ENCODE peak calls at places on chromosomes 12 and 14, in ten cellular contexts. F is mammary epithelial cell, S is MM.1S, Z is AG09309, G is GM23338, J is AG04449, T is heart left ventricle, D is fibroblast of lung, V is bronchial epithelial cell, N is HCT116. R is an unnamed sample.

GRCh38 chr12:93125126-93125525 is 196.0 kb upstream of the EEA1 start:
- DNase-seq in G (no peak), V (no peak), D (no peak), Z (no peak), S (peak; percentile 60), N (no peak), F (no peak), J (no peak), T (no peak), R (no peak)

GRCh38 chr12:8011331-8011730 is 21.2 kb upstream of the FOXJ2 start:
- DNase-seq in Z (no peak), J (no peak), F (peak; percentile 56), G (no peak), S (no peak), V (peak; percentile 83), N (no peak), D (no peak), T (no peak), R (no peak)

GRCh38 chr14:39491134-39491541 is 58.9 kb upstream of the FBXO33 start:
- DNase-seq in D (peak; percentile 53), V (peak; percentile 28), Z (peak; percentile 5), F (no peak), G (peak; percentile 75), T (no peak), S (peak; percentile 7), N (peak; percentile 22), J (no peak), R (peak; percentile 36)

GRCh38 chr14:90624732-90625444 is 191.3 kb downstream of the TTC7B start:
- DNase-seq in V (peak; percentile 61), Z (no peak), F (no peak), N (no peak), G (peak; percentile 60), S (no peak), J (no peak), T (no peak), D (peak; percentile 40), R (no peak)

GRCh38 chr12:53995311-53996187 is 4.4 kb upstream of the HOXC9 start:
- DNase-seq in N (no peak), G (peak; percentile 88), J (no peak), D (no peak), T (no peak), V (no peak), Z (no peak), F (peak; percentile 62), S (no peak), R (no peak)

GRCh38 chr12:98559666-98560065 is 33.8 kb upstream of the SLC25A3 start:
- DNase-seq in Z (no peak), N (no peak), S (no peak), J (no peak), V (no peak), D (no peak), T (no peak), G (no peak), F (no peak), R (no peak)

GRCh38 chr14:61260939-61261776 is 20.0 kb downstream of the TMEM30B start:
- DNase-seq in N (peak; percentile 65), S (no peak), G (no peak), T (no peak), F (peak; percentile 16), V (peak; percentile 73), J (no peak), Z (peak; percentile 78), D (peak; percentile 85), R (no peak)

GRCh38 chr12:6691473-6691872 is 2.3 kb upstream of the ZNF384 start:
- DNase-seq in D (no peak), N (no peak), Z (peak; percentile 48), T (no peak), V (no peak), G (peak; percentile 6), F (no peak), J (peak; percentile 63), S (no peak), R (no peak)

GRCh38 chr12:6074979-6075585 is 49.4 kb downstream of the VWF start:
- DNase-seq in S (peak; percentile 20), F (no peak), Z (no peak), N (no peak), G (peak; percentile 52), J (no peak), T (peak; percentile 56), D (no peak), V (no peak), R (no peak)

GRCh38 chr12:15590180-15590826 is 198.9 kb downstream of the EPS8 start:
- DNase-seq in S (peak; percentile 60), G (peak; percentile 85), F (peak; percentile 73), V (peak; percentile 65), J (no peak), T (peak; percentile 34), D (peak; percentile 81), N (peak; percentile 60), Z (peak; percentile 37), R (peak; percentile 79)

DNA sequence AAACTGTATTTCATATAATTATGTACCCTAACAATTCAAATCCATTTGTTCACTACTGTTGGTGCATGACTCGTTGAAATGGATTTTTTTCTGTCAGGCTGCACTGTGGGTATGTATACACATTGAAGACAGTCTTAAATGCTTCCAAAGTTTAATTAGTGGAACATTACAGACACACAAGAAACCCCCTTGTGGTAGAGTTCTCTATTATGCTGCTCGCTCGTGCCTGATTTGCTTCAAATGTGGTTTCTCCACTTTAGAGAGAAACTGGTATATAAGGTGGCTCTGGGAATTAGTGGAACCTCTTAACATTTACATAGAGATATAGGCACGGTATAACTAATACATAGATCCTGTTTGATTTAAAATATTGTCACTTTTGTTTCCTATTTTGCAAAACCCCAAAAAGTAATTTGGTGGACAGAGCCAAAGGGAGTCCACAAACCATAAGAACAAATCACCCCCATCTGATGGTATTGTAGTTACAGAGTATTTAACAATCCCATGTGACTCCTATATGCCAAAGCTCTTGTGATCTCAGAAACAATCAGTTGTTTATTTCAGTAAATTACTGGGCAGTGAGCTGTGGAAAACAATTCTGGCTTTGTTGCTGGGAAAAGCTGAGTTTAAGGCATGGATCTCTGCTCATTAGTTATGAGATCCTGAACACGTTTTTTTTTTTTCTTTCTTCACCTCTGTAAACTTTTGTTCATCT is 159.5 kb downstream of the BRMS1L start:
- DNase-seq in F (no peak), N (peak; percentile 15), V (no peak), J (no peak), G (peak; percentile 38), S (no peak), Z (no peak), T (no peak), D (peak; percentile 6), R (peak; percentile 37)
- TF ChIP-seq CTCF in F (no peak), N (peak; percentile 58), V (no peak), J (no peak), G (peak; percentile 57), S (no peak), Z (no peak), T (no peak), D (no peak), R (no peak)

GRCh38 chr14:73710737-73711136 is 3.4 kb downstream of the PNMA1 start:
- DNase-seq in Z (no peak), T (no peak), S (no peak), J (no peak), D (no peak), N (no peak), F (no peak), G (no peak), V (no peak), R (no peak)

GRCh38 chr14:73713206-73713803 is 879 bp downstream of the PNMA1 start:
- DNase-seq in N (no peak), S (no peak), J (no peak), G (no peak), T (peak; percentile 25), Z (no peak), D (no peak), F (no peak), V (no peak), R (no peak)

GRCh38 chr14:73713804-73714655 is at the start of gene PNMA1:
- DNase-seq in T (peak; percentile 92), N (no peak), Z (no peak), D (peak; percentile 76), F (peak; percentile 71), S (peak; percentile 63), G (peak; percentile 93), V (peak; percentile 45), J (no peak), R (peak; percentile 91)

GRCh38 chr14:73712540-73713141 is 1.5 kb downstream of the PNMA1 start:
- DNase-seq in N (no peak), D (no peak), Z (no peak), T (peak; percentile 22), J (no peak), V (no peak), G (peak; percentile 61), S (no peak), F (peak; percentile 22), R (peak; percentile 67)

GRCh38 chr14:73712071-73712506 is 2.1 kb downstream of the PNMA1 start:
- DNase-seq in Z (no peak), J (no peak), V (no peak), G (no peak), T (no peak), D (no peak), N (no peak), S (no peak), F (no peak), R (no peak)
- H3K4me3 ChIP-seq in Z (peak overlapping the region; percentile 77), J (peak overlapping the region; percentile 80), V (peak overlapping the region; percentile 83), G (peak overlapping the region; percentile 97), T (peak overlapping the region; percentile 90), D (peak overlapping the region; percentile 69), N (no peak overlapping the region), S (no peak overlapping the region), F (peak overlapping the region; percentile 79), R (peak overlapping the region; percentile 62)

DNA sequence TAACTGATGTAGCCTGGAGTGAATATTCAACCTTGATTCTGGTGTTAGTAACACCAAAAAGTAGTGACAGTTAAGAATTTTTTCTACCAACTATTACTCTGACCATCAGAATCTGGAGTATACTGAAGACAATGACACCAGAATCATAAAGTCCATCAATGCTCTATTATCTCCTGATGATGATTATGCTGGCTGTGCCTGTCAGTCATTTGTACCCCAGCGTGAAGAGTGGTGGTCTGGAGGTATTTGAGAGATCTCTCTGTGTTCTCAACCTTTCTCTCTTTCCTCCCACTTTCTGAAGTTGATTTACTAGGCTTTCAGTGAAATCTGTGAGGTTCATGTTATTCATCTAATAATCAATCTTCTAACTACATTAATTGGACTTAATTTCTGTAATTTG is 615.4 kb downstream of the SLC16A7 start:
- DNase-seq in Z (no peak), V (no peak), T (no peak), F (no peak), G (no peak), J (no peak), D (no peak), S (no peak), N (no peak), R (no peak)
- TF ChIP-seq CTCF in Z (no peak), V (no peak), T (no peak), F (no peak), G (no peak), J (no peak), D (no peak), S (no peak), N (no peak), R (no peak)

DNA sequence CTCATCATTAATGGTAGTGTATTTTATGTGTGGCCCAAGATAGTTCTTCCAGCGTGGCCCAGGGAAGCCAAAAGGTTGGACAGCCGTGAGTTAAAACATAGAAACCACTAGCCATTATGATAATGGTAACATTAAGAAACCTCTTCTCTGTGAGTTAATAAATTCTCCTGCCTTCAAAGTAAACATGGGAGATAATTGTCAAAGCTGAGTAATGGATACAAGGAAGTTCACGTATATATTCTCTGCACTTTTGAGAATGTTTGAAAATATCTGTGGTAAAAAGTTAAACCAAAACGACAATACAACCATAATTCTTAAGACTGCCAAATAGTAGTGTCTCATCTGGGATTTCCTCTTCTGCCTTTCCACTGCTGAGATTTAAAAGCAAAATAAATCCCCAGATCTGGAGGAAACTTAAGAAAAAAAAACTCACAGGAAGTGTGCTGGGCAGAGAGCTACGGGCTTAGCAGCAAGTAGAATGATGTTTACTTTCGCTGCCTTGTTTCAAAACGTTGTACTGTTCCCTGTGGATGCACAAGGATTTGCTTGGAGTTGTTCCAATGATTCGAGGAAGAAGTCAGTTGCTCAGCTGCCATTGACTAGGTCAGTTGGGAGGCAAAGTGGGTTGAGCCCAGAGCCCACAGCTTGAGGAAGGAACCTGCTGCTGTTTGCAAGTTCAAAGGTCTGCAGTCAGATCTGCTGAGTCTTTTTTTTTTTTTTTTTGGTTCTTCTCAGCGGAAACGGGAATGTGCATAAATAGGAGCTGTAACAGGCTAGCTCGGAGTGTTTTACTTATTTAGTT is 1.7 kb downstream of the TPCN1 start:
- DNase-seq in N (no peak), F (peak; percentile 15), G (peak; percentile 40), S (no peak), J (no peak), D (peak; percentile 96), Z (peak; percentile 64), T (peak; percentile 72), V (peak; percentile 78), R (peak; percentile 54)
- H3K4me3 ChIP-seq in N (peak overlapping the region; percentile 64), F (peak overlapping the region; percentile 85), G (peak overlapping the region; percentile 59), S (peak overlapping the region; percentile 75), J (peak overlapping the region; percentile 91), D (peak overlapping the region; percentile 29), Z (peak overlapping the region; percentile 72), T (peak overlapping the region; percentile 76), V (no peak overlapping the region), R (peak overlapping the region; percentile 96)

R was measured in GM12865.